ENCODE peak calls at places on chromosome 10, in eight cellular contexts. R, Y, X, L, P, M, O and Q are unnamed samples. For H3K4me1, the result is how much of the 10 kb centered on the place peaks cover.

GRCh38 chr10:36888925-36889573 is 236.3 kb upstream of the ANKRD30A start:
- DNase-seq in X (no peak), L (no peak), M (peak), R (peak), O (no peak), Y (no peak), P (peak), Q (peak)

GRCh38 chr10:130636303-130636702 is 500.1 kb downstream of the GLRX3 start:
- DNase-seq in Y (no peak), M (no peak), X (no peak), L (no peak), O (no peak), P (no peak), R (no peak), Q (no peak)

GRCh38 chr10:95285556-95285955 is 5.2 kb downstream of the PDLIM1 start:
- DNase-seq in O (no peak), P (no peak), M (no peak), Y (no peak), X (no peak), R (no peak), L (no peak), Q (no peak)

GRCh38 chr10:60613434-60613833 is 164.8 kb upstream of the CDK1 start:
- DNase-seq in O (no peak), P (no peak), Y (no peak), X (no peak), M (no peak), R (no peak), L (no peak), Q (no peak)

GRCh38 chr10:81042647-81043046 is 504.9 kb downstream of the SH2D4B start:
- DNase-seq in O (no peak), M (no peak), X (no peak), P (no peak), Y (no peak), L (no peak), R (no peak), Q (no peak)

GRCh38 chr10:3292601-3293000 is 120.0 kb upstream of the PITRM1 start:
- DNase-seq in P (no peak), O (no peak), X (no peak), M (no peak), L (no peak), R (peak), Y (no peak), Q (no peak)

GRCh38 chr10:99422697-99423096 is 7.7 kb downstream of the GOT1 start:
- DNase-seq in M (no peak), X (no peak), L (no peak), O (no peak), P (no peak), R (no peak), Y (no peak), Q (no peak)

GRCh38 chr10:120453886-120454285 is 3.1 kb upstream of the PLPP4 start:
- DNase-seq in L (no peak), Y (no peak), P (no peak), M (no peak), R (no peak), O (no peak), X (no peak), Q (no peak)

GRCh38 chr10:13401142-13401541 is 53.0 kb upstream of the SEPHS1 start:
- DNase-seq in L (no peak), X (no peak), M (no peak), O (no peak), P (no peak), R (no peak), Y (no peak), Q (no peak)

GRCh38 chr10:81886939-81887338 is 11.9 kb downstream of the NRG3 start:
- DNase-seq in P (no peak), X (no peak), M (no peak), Y (no peak), O (no peak), R (no peak), L (no peak), Q (no peak)

GRCh38 chr10:45420453-45421192 is 46.6 kb downstream of the ALOX5 start:
- DNase-seq in L (peak), M (peak), O (no peak), P (no peak), Y (peak), X (peak), R (peak), Q (peak)

GRCh38 chr10:15784662-15785300 is 65.1 kb upstream of the ITGA8 start:
- DNase-seq in X (no peak), P (no peak), M (no peak), L (no peak), R (no peak), O (no peak), Y (no peak), Q (no peak)

GRCh38 chr10:126049741-126050140 is 153.4 kb downstream of the FANK1 start:
- DNase-seq in Y (peak), R (no peak), O (no peak), X (no peak), M (peak), P (no peak), L (peak), Q (no peak)

GRCh38 chr10:3427846-3428442 is 255.4 kb upstream of the PITRM1 start:
- DNase-seq in R (no peak), M (no peak), L (no peak), Y (peak), X (no peak), O (no peak), P (no peak), Q (no peak)

GRCh38 chr10:72219229-72219814 is 3.2 kb upstream of the ASCC1 start:
- DNase-seq in X (no peak), Y (no peak), L (no peak), P (no peak), R (no peak), O (no peak), M (no peak), Q (no peak)
- H3K4me1 ChIP-seq in X (half or more), Y (under half), L (under half), P (under half), R (under half), O (half or more), M (under half), Q (under half)

DNA sequence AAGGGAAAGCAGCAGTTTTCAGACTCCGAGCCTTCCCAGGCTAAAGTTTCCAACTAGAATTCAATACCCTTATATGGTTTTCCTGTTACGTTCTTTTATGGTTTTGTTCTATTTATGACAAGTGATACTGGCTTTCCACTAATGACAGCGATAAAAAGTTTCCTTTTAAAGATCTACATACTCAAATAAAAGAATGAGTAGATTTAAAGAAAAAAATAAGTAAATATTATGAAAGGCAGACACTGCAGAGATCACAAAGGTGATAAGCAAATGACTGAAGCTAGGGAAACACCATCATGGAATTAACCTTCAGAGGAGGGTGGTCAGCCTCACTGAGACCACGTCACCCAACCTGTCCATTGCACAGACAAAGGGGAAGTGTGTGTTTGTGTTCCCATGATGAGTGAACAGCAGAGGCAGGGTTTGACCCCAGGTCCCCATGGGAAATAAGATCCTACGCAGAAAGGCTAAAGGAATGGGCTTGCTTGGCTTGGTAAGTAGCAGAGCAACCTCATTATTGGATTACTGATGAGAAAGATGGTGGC is 4.0 kb downstream of the VSIR start:
- DNase-seq in R (peak), Y (peak), P (no peak), O (no peak), X (no peak), M (no peak), L (peak), Q (peak)
- H3K4me1 ChIP-seq in R (half or more), Y (under half), P (half or more), O (half or more), X (half or more), M (under half), L (under half), Q (half or more)

DNA sequence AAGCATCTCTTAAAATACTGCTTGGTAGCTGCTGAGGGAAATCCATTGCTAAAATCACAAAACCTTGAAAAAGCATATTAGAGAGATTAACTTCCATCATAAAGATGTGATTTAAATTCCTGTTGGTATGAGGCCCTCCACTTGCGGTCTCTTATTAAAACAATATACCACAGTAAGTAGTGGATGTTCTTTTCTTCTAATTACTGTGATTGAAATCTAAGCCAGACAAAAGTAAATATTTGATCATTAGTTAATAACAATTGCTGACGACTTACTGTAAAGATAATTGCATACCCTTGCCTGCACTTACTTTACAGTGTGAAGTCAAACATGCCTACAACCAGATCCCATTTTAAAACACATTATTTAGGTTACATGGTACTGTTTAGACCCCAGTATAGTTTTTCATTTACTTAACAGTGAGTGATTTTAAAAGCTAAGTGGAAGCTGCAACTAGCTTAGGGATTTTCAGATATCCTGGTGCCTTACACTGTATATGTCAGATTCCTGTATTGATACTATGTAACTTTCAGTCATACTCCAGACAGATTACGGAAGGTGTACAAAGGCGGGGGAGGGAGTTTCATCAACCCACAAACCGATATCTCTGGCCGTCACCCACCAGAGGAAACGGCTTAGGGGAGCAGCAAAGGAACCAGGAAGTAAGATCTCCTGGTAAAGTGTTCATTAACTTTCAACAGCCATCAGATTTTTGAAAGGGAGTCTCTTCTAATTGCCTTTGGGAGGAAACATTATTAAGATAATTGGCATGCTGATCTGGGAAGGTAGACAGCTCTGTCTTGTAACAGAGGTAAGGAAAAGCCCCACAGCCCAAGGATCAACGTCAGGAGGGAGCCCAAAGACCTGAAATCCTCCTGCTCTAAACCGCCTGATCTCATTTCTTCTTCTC is 952 bp downstream of the NRP1 start:
- DNase-seq in Y (peak), L (no peak), R (peak), O (no peak), X (no peak), P (peak), M (peak), Q (no peak)
- H3K4me1 ChIP-seq in Y (under half), L (under half), R (under half), O (half or more), X (under half), P (under half), M (under half), Q (under half)

GRCh38 chr10:106908225-106908624 is 256.3 kb downstream of the SORCS1 start:
- DNase-seq in O (no peak), Y (no peak), L (no peak), R (no peak), M (no peak), P (no peak), X (no peak), Q (no peak)
- H3K4me1 ChIP-seq in O (under half), Y (under half), L (under half), R (under half), M (under half), P (under half), X (under half), Q (under half)

GRCh38 chr10:128714240-128714639 is 588.0 kb upstream of the MKI67 start:
- DNase-seq in L (no peak), Y (no peak), R (no peak), M (no peak), X (no peak), O (no peak), P (no peak), Q (no peak)
- H3K4me1 ChIP-seq in L (under half), Y (under half), R (under half), M (under half), X (under half), O (under half), P (under half), Q (under half)

GRCh38 chr10:110416776-110417732 is 80.7 kb upstream of the DUSP5 start:
- DNase-seq in L (no peak), M (no peak), X (no peak), Y (no peak), P (no peak), O (no peak), R (peak), Q (peak)

GRCh38 chr10:110422548-110422947 is 75.2 kb upstream of the DUSP5 start:
- DNase-seq in M (no peak), L (no peak), X (no peak), P (no peak), R (no peak), O (no peak), Y (no peak), Q (no peak)

GRCh38 chr10:110420401-110421193 is 77.1 kb upstream of the DUSP5 start:
- DNase-seq in O (no peak), P (no peak), X (no peak), M (peak), L (peak), R (no peak), Y (peak), Q (no peak)

GRCh38 chr10:110421512-110422138 is 76.1 kb upstream of the DUSP5 start:
- DNase-seq in Y (no peak), M (no peak), X (no peak), L (no peak), P (no peak), O (no peak), R (no peak), Q (no peak)

GRCh38 chr10:110419265-110419664 is 78.4 kb upstream of the DUSP5 start:
- DNase-seq in P (no peak), O (no peak), L (no peak), Y (no peak), X (no peak), M (no peak), R (no peak), Q (no peak)
- H3K4me1 ChIP-seq in P (under half), O (under half), L (under half), Y (under half), X (under half), M (under half), R (under half), Q (under half)

GRCh38 chr10:43903451-43903850 is 254.8 kb upstream of the ZNF32 start:
- DNase-seq in P (no peak), L (no peak), M (no peak), X (no peak), O (no peak), R (no peak), Y (no peak), Q (no peak)

GRCh38 chr10:43905502-43906236 is 257.0 kb upstream of the ZNF32 start:
- DNase-seq in M (peak), L (no peak), O (no peak), P (no peak), R (no peak), Y (peak), X (no peak), Q (no peak)

GRCh38 chr10:43904301-43904700 is 255.6 kb upstream of the ZNF32 start:
- DNase-seq in R (no peak), P (no peak), M (no peak), O (no peak), X (no peak), L (no peak), Y (peak), Q (no peak)

GRCh38 chr10:43906470-43906869 is 257.8 kb upstream of the ZNF32 start:
- DNase-seq in Y (peak), M (peak), P (no peak), X (no peak), L (no peak), O (no peak), R (no peak), Q (no peak)

GRCh38 chr10:43904831-43905230 is 256.1 kb upstream of the ZNF32 start:
- DNase-seq in R (no peak), L (no peak), P (no peak), Y (peak), M (peak), X (no peak), O (no peak), Q (no peak)
- H3K4me1 ChIP-seq in R (under half), L (under half), P (under half), Y (under half), M (under half), X (under half), O (under half), Q (under half)

DNA sequence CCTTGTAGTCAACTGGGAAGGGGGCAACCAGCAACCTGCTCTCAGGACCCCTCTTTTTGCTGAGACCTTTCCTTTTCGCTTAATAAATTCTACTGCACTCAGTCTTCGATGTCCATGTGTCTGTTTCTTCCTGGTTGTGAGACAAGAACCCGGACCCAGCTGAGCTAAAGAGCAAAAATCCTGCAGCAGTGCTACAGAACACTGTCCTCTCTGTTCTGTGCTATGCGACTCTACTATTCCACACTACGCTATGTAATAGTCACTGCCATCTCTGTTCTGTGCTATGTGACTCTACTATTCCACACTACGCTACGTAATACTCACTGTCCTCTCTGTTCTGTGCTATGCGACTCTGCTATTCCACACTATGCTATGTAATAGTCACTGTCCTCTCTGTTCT is 34.3 kb downstream of the DIP2C start:
- DNase-seq in Y (no peak), L (no peak), O (no peak), M (no peak), X (no peak), P (no peak), R (no peak), Q (no peak)
- H3K4me1 ChIP-seq in Y (under half), L (under half), O (under half), M (under half), X (under half), P (under half), R (under half), Q (under half)

DNA sequence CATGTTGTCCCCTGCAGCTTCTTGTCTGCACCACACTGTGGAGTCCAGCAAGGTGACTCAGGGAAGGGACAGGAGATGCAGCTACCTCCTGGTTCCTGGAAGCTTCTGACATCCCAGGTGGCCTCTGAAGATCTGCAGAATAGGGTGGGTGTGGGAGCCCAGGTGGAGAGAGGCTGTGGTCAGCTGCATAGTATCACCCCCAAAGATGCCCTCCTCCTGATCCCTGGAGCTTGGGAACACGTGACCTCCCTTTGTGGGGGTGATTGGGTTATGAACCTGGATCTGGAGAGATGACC is 25.4 kb downstream of the CALML3 start:
- DNase-seq in M (no peak), O (peak), Y (no peak), X (no peak), L (no peak), P (no peak), R (no peak), Q (no peak)
- H3K4me1 ChIP-seq in M (under half), O (half or more), Y (under half), X (under half), L (under half), P (half or more), R (under half), Q (half or more)